ENCODE peak calls at places on chromosome 2, in seven cellular contexts. One of them, this sample, is unnamed.

GRCh38 chr2:180579388-180579787 is 401.0 kb upstream of the UBE2E3 start:
- DNase-seq in HL-60: no peak
- DNase-seq in suprapubic skin: no peak
- DNase-seq in breast epithelium: no peak
- DNase-seq in cardiac fibroblast: no peak
- DNase-seq in choroid plexus epithelial cell: no peak
- DNase-seq in BE2C: no peak
- DNase-seq in this sample: no peak

GRCh38 chr2:196487426-196487825 is 152.1 kb upstream of the CCDC150 start:
- DNase-seq in HL-60: no peak
- DNase-seq in suprapubic skin: no peak
- DNase-seq in breast epithelium: no peak
- DNase-seq in cardiac fibroblast: no peak
- DNase-seq in choroid plexus epithelial cell: peak; percentile 12
- DNase-seq in BE2C: no peak
- DNase-seq in this sample: no peak

GRCh38 chr2:52192656-52193055 is 1160.7 kb upstream of the NRXN1 start:
- DNase-seq in HL-60: no peak
- DNase-seq in suprapubic skin: no peak
- DNase-seq in breast epithelium: no peak
- DNase-seq in cardiac fibroblast: no peak
- DNase-seq in choroid plexus epithelial cell: no peak
- DNase-seq in BE2C: no peak
- DNase-seq in this sample: no peak

GRCh38 chr2:191303349-191304005 is 58.3 kb downstream of the MYO1B start:
- DNase-seq in HL-60: no peak
- DNase-seq in suprapubic skin: no peak
- DNase-seq in breast epithelium: no peak
- DNase-seq in cardiac fibroblast: no peak
- DNase-seq in choroid plexus epithelial cell: no peak
- DNase-seq in BE2C: no peak
- DNase-seq in this sample: no peak

GRCh38 chr2:111667542-111668273 is 216.3 kb downstream of the ANAPC1 start:
- DNase-seq in HL-60: peak; percentile 63
- DNase-seq in suprapubic skin: no peak
- DNase-seq in breast epithelium: no peak
- DNase-seq in cardiac fibroblast: peak; percentile 92
- DNase-seq in choroid plexus epithelial cell: peak; percentile 87
- DNase-seq in BE2C: no peak
- DNase-seq in this sample: no peak

GRCh38 chr2:163878718-163879117 is 142.9 kb upstream of the FIGN start:
- DNase-seq in HL-60: peak; percentile 20
- DNase-seq in suprapubic skin: no peak
- DNase-seq in breast epithelium: no peak
- DNase-seq in cardiac fibroblast: peak; percentile 28
- DNase-seq in choroid plexus epithelial cell: peak; percentile 46
- DNase-seq in BE2C: peak; percentile 27
- DNase-seq in this sample: no peak

GRCh38 chr2:12050381-12050780 is 303.9 kb downstream of the LPIN1 start:
- DNase-seq in HL-60: peak; percentile 45
- DNase-seq in suprapubic skin: no peak
- DNase-seq in breast epithelium: no peak
- DNase-seq in cardiac fibroblast: peak; percentile 31
- DNase-seq in choroid plexus epithelial cell: peak; percentile 84
- DNase-seq in BE2C: no peak
- DNase-seq in this sample: no peak

GRCh38 chr2:28748176-28748575 is 3.5 kb upstream of the PPP1CB start:
- DNase-seq in HL-60: no peak
- DNase-seq in suprapubic skin: no peak
- DNase-seq in breast epithelium: no peak
- DNase-seq in cardiac fibroblast: no peak
- DNase-seq in choroid plexus epithelial cell: no peak
- DNase-seq in BE2C: no peak
- DNase-seq in this sample: no peak

GRCh38 chr2:709138-709779 is 32.1 kb upstream of the TMEM18 start:
- DNase-seq in HL-60: no peak
- DNase-seq in suprapubic skin: no peak
- DNase-seq in breast epithelium: no peak
- DNase-seq in cardiac fibroblast: no peak
- DNase-seq in choroid plexus epithelial cell: no peak
- DNase-seq in BE2C: no peak
- DNase-seq in this sample: no peak

GRCh38 chr2:715038-715437 is 37.8 kb upstream of the TMEM18 start:
- DNase-seq in HL-60: no peak
- DNase-seq in suprapubic skin: no peak
- DNase-seq in breast epithelium: no peak
- DNase-seq in cardiac fibroblast: no peak
- DNase-seq in choroid plexus epithelial cell: no peak
- DNase-seq in BE2C: no peak
- DNase-seq in this sample: no peak

GRCh38 chr2:710867-711266 is 33.7 kb upstream of the TMEM18 start:
- DNase-seq in HL-60: no peak
- DNase-seq in suprapubic skin: no peak
- DNase-seq in breast epithelium: no peak
- DNase-seq in cardiac fibroblast: no peak
- DNase-seq in choroid plexus epithelial cell: no peak
- DNase-seq in BE2C: no peak
- DNase-seq in this sample: no peak

GRCh38 chr2:715847-716573 is 38.8 kb upstream of the TMEM18 start:
- DNase-seq in HL-60: no peak
- DNase-seq in suprapubic skin: no peak
- DNase-seq in breast epithelium: no peak
- DNase-seq in cardiac fibroblast: peak; percentile 18
- DNase-seq in choroid plexus epithelial cell: peak; percentile 65
- DNase-seq in BE2C: no peak
- DNase-seq in this sample: no peak

DNA sequence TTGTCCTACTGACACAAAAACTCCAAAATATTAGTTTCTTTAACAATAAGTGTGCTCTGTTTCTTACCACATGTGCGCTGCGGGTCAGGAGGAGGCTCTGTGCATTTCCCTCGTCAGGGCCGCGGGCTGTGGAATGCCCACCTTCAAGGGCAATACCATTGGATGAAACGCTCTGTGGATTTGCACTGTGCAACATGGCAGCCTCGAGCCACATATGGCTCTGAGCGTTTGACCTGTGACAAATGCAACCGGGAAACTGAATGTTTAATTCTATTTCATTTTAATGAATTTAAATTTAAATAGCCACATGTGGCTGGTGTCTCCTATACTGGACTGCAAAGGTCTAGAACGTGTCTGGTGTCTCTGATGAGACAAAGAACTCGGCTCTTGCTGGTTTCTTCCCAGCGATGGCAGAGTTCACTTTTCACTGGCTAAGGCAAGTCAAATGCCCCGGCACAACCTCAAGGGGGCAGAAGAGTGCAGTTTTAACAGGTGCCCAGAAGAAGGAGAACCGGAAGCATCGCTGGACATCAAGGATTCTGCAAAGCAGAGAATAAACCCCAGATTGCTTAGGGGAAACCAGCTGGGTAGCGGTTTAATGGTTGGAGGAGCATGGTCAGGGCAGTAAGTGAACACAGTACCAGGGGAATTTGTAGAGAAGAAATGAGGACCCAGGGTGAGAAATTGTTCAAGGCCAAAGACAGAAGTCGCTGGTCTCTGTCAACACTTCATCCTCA is 37.0 kb upstream of the TMEM18 start:
- DNase-seq in HL-60: peak; percentile 71
- DNase-seq in suprapubic skin: no peak
- DNase-seq in breast epithelium: no peak
- DNase-seq in cardiac fibroblast: peak; percentile 59
- DNase-seq in choroid plexus epithelial cell: peak; percentile 75
- DNase-seq in BE2C: peak; percentile 60
- DNase-seq in this sample: no peak
- TF ChIP-seq CTCF in HL-60: peak; percentile 57
- TF ChIP-seq CTCF in suprapubic skin: peak; percentile 6
- TF ChIP-seq CTCF in breast epithelium: no peak
- TF ChIP-seq CTCF in cardiac fibroblast: peak; percentile 62
- TF ChIP-seq CTCF in choroid plexus epithelial cell: peak; percentile 92
- TF ChIP-seq CTCF in BE2C: peak; percentile 77
- TF ChIP-seq CTCF in this sample: peak; percentile 40

GRCh38 chr2:150911766-150912280 is 349.8 kb downstream of the RBM43 start:
- DNase-seq in HL-60: peak; percentile 85
- DNase-seq in suprapubic skin: peak; percentile 87
- DNase-seq in breast epithelium: no peak
- DNase-seq in cardiac fibroblast: peak; percentile 95
- DNase-seq in choroid plexus epithelial cell: peak; percentile 96
- DNase-seq in BE2C: no peak
- DNase-seq in this sample: peak; percentile 64
- TF ChIP-seq CTCF in HL-60: no peak
- TF ChIP-seq CTCF in suprapubic skin: no peak
- TF ChIP-seq CTCF in breast epithelium: no peak
- TF ChIP-seq CTCF in cardiac fibroblast: no peak
- TF ChIP-seq CTCF in choroid plexus epithelial cell: peak; percentile 50
- TF ChIP-seq CTCF in BE2C: peak; percentile 15
- TF ChIP-seq CTCF in this sample: no peak

GRCh38 chr2:150125188-150125587 is 362.3 kb downstream of the RND3 start:
- DNase-seq in HL-60: no peak
- DNase-seq in suprapubic skin: no peak
- DNase-seq in breast epithelium: no peak
- DNase-seq in cardiac fibroblast: peak; percentile 26
- DNase-seq in choroid plexus epithelial cell: peak; percentile 30
- DNase-seq in BE2C: no peak
- DNase-seq in this sample: no peak

GRCh38 chr2:150126839-150127238 is 360.6 kb downstream of the RND3 start:
- DNase-seq in HL-60: no peak
- DNase-seq in suprapubic skin: no peak
- DNase-seq in breast epithelium: no peak
- DNase-seq in cardiac fibroblast: no peak
- DNase-seq in choroid plexus epithelial cell: no peak
- DNase-seq in BE2C: no peak
- DNase-seq in this sample: no peak

GRCh38 chr2:150127271-150127990 is 360.0 kb downstream of the RND3 start:
- DNase-seq in HL-60: no peak
- DNase-seq in suprapubic skin: no peak
- DNase-seq in breast epithelium: no peak
- DNase-seq in cardiac fibroblast: no peak
- DNase-seq in choroid plexus epithelial cell: peak; percentile 35
- DNase-seq in BE2C: no peak
- DNase-seq in this sample: no peak

GRCh38 chr2:150126143-150126725 is 361.2 kb downstream of the RND3 start:
- DNase-seq in HL-60: no peak
- DNase-seq in suprapubic skin: no peak
- DNase-seq in breast epithelium: no peak
- DNase-seq in cardiac fibroblast: no peak
- DNase-seq in choroid plexus epithelial cell: peak; percentile 60
- DNase-seq in BE2C: no peak
- DNase-seq in this sample: peak; percentile 46

DNA sequence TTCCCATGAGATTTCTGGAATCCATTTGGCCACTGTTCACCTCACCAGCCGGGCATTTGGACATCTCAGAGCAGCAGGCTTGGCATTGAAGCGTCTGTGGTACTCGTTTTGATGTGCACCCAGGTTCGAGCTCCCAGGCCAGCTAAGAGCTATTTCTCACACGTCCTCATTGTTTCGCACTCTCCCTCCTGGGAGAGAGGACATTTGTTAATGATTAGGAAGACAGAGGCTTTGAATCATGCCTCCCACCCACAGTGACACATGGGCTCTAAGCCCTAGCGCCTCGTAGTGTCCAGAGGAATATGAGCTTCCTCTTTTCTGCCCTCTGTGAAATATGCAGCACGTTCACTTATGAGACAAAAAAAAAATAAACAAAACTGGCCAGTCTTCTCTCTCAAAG is 361.8 kb downstream of the RND3 start:
- DNase-seq in HL-60: no peak
- DNase-seq in suprapubic skin: no peak
- DNase-seq in breast epithelium: no peak
- DNase-seq in cardiac fibroblast: peak; percentile 41
- DNase-seq in choroid plexus epithelial cell: peak; percentile 78
- DNase-seq in BE2C: no peak
- DNase-seq in this sample: no peak
- TF ChIP-seq CTCF in HL-60: no peak
- TF ChIP-seq CTCF in suprapubic skin: no peak
- TF ChIP-seq CTCF in breast epithelium: no peak
- TF ChIP-seq CTCF in cardiac fibroblast: peak; percentile 23
- TF ChIP-seq CTCF in choroid plexus epithelial cell: peak; percentile 48
- TF ChIP-seq CTCF in BE2C: no peak
- TF ChIP-seq CTCF in this sample: no peak

GRCh38 chr2:24077535-24077877 is 1.4 kb upstream of the SF3B6 start:
- DNase-seq in HL-60: no peak
- DNase-seq in suprapubic skin: no peak
- DNase-seq in breast epithelium: no peak
- DNase-seq in cardiac fibroblast: no peak
- DNase-seq in choroid plexus epithelial cell: no peak
- DNase-seq in BE2C: no peak
- DNase-seq in this sample: no peak

GRCh38 chr2:24076849-24077534 is 866 bp upstream of the SF3B6 start:
- DNase-seq in HL-60: peak; percentile 61
- DNase-seq in suprapubic skin: peak; percentile 79
- DNase-seq in breast epithelium: no peak
- DNase-seq in cardiac fibroblast: peak; percentile 20
- DNase-seq in choroid plexus epithelial cell: peak; percentile 33
- DNase-seq in BE2C: no peak
- DNase-seq in this sample: no peak

GRCh38 chr2:24077879-24078278 is 1.8 kb upstream of the SF3B6 start:
- DNase-seq in HL-60: no peak
- DNase-seq in suprapubic skin: no peak
- DNase-seq in breast epithelium: no peak
- DNase-seq in cardiac fibroblast: no peak
- DNase-seq in choroid plexus epithelial cell: no peak
- DNase-seq in BE2C: no peak
- DNase-seq in this sample: no peak

GRCh38 chr2:24075259-24075658 is 867 bp downstream of the SF3B6 start:
- DNase-seq in HL-60: no peak
- DNase-seq in suprapubic skin: no peak
- DNase-seq in breast epithelium: no peak
- DNase-seq in cardiac fibroblast: no peak
- DNase-seq in choroid plexus epithelial cell: peak; percentile 9
- DNase-seq in BE2C: no peak
- DNase-seq in this sample: no peak

GRCh38 chr2:24075915-24076848 is at the start of gene SF3B6:
- DNase-seq in HL-60: peak; percentile 100
- DNase-seq in suprapubic skin: peak; percentile 99
- DNase-seq in breast epithelium: peak; percentile 100
- DNase-seq in cardiac fibroblast: peak; percentile 99
- DNase-seq in choroid plexus epithelial cell: peak; percentile 99
- DNase-seq in BE2C: peak; percentile 98
- DNase-seq in this sample: peak; percentile 99
- TF ChIP-seq CTCF in HL-60: no peak
- TF ChIP-seq CTCF in suprapubic skin: no peak
- TF ChIP-seq CTCF in breast epithelium: no peak
- TF ChIP-seq CTCF in cardiac fibroblast: no peak
- TF ChIP-seq CTCF in choroid plexus epithelial cell: no peak
- TF ChIP-seq CTCF in BE2C: no peak
- TF ChIP-seq CTCF in this sample: no peak

DNA sequence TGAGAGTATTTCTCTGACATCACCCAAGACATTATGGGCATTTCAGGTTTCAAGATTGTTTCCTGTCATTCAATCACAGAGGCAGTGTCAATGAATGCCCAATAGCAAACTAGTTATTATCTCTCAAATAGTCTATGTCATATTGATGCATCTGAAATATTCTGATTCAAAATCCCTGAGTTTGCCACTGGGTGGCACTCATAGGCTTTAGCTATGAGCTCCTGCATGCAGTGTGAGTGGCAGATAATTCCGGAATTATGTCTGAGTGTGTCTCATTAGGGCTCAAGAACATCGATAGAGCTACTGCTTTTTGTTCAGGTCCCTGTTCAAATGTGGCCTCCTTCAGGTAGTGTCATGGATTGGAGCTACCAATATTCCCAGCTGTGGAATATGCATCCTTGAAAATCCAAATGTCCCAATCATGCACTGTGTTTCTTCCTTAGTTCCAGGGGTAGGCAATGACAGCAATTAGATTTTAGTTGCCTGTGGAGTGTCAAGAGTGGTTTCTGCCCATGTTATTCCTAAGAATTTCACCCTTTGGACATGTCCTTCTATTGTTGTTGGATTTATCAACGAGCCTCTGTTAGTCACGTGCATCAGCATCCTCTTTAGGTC is 7.8 kb upstream of the OR6B3 start:
- DNase-seq in HL-60: peak; percentile 40
- DNase-seq in suprapubic skin: no peak
- DNase-seq in breast epithelium: no peak
- DNase-seq in cardiac fibroblast: peak; percentile 68
- DNase-seq in choroid plexus epithelial cell: peak; percentile 80
- DNase-seq in BE2C: peak; percentile 56
- DNase-seq in this sample: no peak
- TF ChIP-seq CTCF in HL-60: peak; percentile 45
- TF ChIP-seq CTCF in suprapubic skin: peak; percentile 54
- TF ChIP-seq CTCF in breast epithelium: peak; percentile 32
- TF ChIP-seq CTCF in cardiac fibroblast: peak; percentile 56
- TF ChIP-seq CTCF in choroid plexus epithelial cell: peak; percentile 82
- TF ChIP-seq CTCF in BE2C: peak; percentile 72
- TF ChIP-seq CTCF in this sample: peak; percentile 32